ENCODE peak calls at places on chromosomes 7 and 10, in six cellular contexts. P is pancreas, Z is stomach, E is MM.1S, I is psoas muscle, R is colonic mucosa. Y is an unnamed sample.
A peak's percentile ranks its signal among the peaks of the same experiment; 100 is the strongest.

GRCh38 chr7:142436601-142437000 is 178.7 kb upstream of the PRSS58 start:
- DNase-seq in R (no peak), E (no peak), Z (no peak), I (no peak), P (no peak), Y (no peak)

GRCh38 chr10:33129181-33129928 is 171.3 kb upstream of the ITGB1 start:
- DNase-seq in P (no peak), R (no peak), I (peak; percentile 56), Z (no peak), E (no peak), Y (peak; percentile 64)

GRCh38 chr7:75937958-75938786 is 23.2 kb downstream of the POR start:
- DNase-seq in I (peak; percentile 77), E (no peak), Z (no peak), R (peak; percentile 32), P (no peak), Y (no peak)

GRCh38 chr10:86294346-86295265 is 72.0 kb downstream of the GRID1 start:
- DNase-seq in E (no peak), R (peak; percentile 11), P (no peak), Z (peak; percentile 14), I (no peak), Y (no peak)

GRCh38 chr7:83546586-83546985 is 102.4 kb downstream of the SEMA3E start:
- DNase-seq in I (no peak), R (no peak), Z (no peak), P (no peak), E (no peak), Y (peak; percentile 34)

GRCh38 chr10:119263966-119264621 is 56.7 kb downstream of the GRK5 start:
- DNase-seq in Z (no peak), I (no peak), R (no peak), P (no peak), E (no peak), Y (no peak)

GRCh38 chr7:156475666-156476065 is 164.9 kb upstream of the RNF32 start:
- DNase-seq in R (no peak), Z (no peak), I (no peak), P (no peak), E (no peak), Y (peak; percentile 55)

GRCh38 chr7:2478387-2478760 is 2.2 kb upstream of the GRIFIN start:
- DNase-seq in R (peak; percentile 81), Z (peak; percentile 91), I (peak; percentile 79), P (peak; percentile 86), E (no peak), Y (no peak)

GRCh38 chr7:134826105-134826504 is 46.7 kb downstream of the CALD1 start:
- DNase-seq in I (no peak), Z (no peak), E (no peak), P (no peak), R (no peak), Y (no peak)

GRCh38 chr7:949021-949934 is 5.2 kb downstream of the ADAP1 start:
- DNase-seq in E (no peak), Z (peak; percentile 55), P (peak; percentile 45), I (no peak), R (no peak), Y (no peak)

GRCh38 chr7:107394831-107395230 is 75.0 kb upstream of the GPR22 start:
- DNase-seq in R (no peak), E (no peak), P (no peak), Z (no peak), I (no peak), Y (no peak)

GRCh38 chr7:100516135-100516812 is 22.7 kb upstream of the AGFG2 start:
- DNase-seq in I (peak; percentile 52), Z (peak; percentile 30), E (peak; percentile 58), P (no peak), R (no peak), Y (peak; percentile 30)

GRCh38 chr7:26143298-26144044 is 8.5 kb upstream of the NFE2L3 start:
- DNase-seq in P (no peak), R (no peak), I (no peak), Z (no peak), E (no peak), Y (no peak)

GRCh38 chr7:26398436-26399308 is 107.0 kb downstream of the SNX10 start:
- DNase-seq in E (peak; percentile 86), P (peak; percentile 70), I (peak; percentile 73), R (peak; percentile 67), Z (peak; percentile 48), Y (peak; percentile 50)

GRCh38 chr10:3475367-3475766 is 302.8 kb upstream of the PITRM1 start:
- DNase-seq in I (no peak), P (no peak), Z (no peak), E (no peak), R (no peak), Y (no peak)

GRCh38 chr10:48194830-48195229 is 79.7 kb downstream of the FRMPD2 start:
- DNase-seq in Z (no peak), R (peak; percentile 66), E (no peak), P (no peak), I (no peak), Y (no peak)

GRCh38 chr7:101114492-101114891 is 12.4 kb upstream of the SERPINE1 start:
- DNase-seq in E (no peak), I (no peak), R (no peak), Z (no peak), P (no peak), Y (no peak)

GRCh38 chr7:17910377-17910776 is 29.9 kb downstream of the SNX13 start:
- DNase-seq in P (no peak), E (no peak), I (no peak), Z (no peak), R (no peak), Y (no peak)

GRCh38 chr10:126420571-126421275 is 32.4 kb upstream of the ADAM12 start:
- DNase-seq in Z (no peak), R (no peak), E (no peak), I (no peak), P (no peak), Y (no peak)

GRCh38 chr10:67088035-67088434 is 162.2 kb downstream of the LRRTM3 start:
- DNase-seq in I (no peak), R (no peak), P (no peak), Z (no peak), E (no peak), Y (no peak)

GRCh38 chr10:123620621-123621020 is 45.5 kb upstream of the GPR26 start:
- DNase-seq in E (no peak), P (no peak), I (no peak), R (no peak), Z (no peak), Y (no peak)

GRCh38 chr10:115503546-115503945 is 410.4 kb downstream of the ATRNL1 start:
- DNase-seq in R (no peak), I (no peak), Z (no peak), P (no peak), E (no peak), Y (no peak)

GRCh38 chr7:121800916-121801675 is 71.9 kb upstream of the PTPRZ1 start:
- DNase-seq in I (no peak), E (no peak), Z (no peak), P (no peak), R (no peak), Y (no peak)

GRCh38 chr7:84245831-84246230 is 51.2 kb upstream of the SEMA3A start:
- DNase-seq in E (no peak), I (no peak), P (no peak), R (peak; percentile 64), Z (peak; percentile 32), Y (no peak)

GRCh38 chr7:91239171-91239604 is 25.0 kb upstream of the FZD1 start:
- DNase-seq in P (no peak), R (no peak), E (no peak), Z (no peak), I (no peak), Y (no peak)

GRCh38 chr10:50558368-50558767 is 65.4 kb downstream of the SGMS1 start:
- DNase-seq in P (no peak), R (no peak), E (no peak), Z (no peak), I (no peak), Y (no peak)

GRCh38 chr7:11319491-11320274 is 346.0 kb downstream of the PHF14 start:
- DNase-seq in E (no peak), I (no peak), Z (no peak), P (no peak), R (no peak), Y (peak; percentile 6)

GRCh38 chr10:106576534-106576933 is 588.0 kb downstream of the SORCS1 start:
- DNase-seq in E (peak; percentile 42), R (no peak), P (no peak), I (no peak), Z (no peak), Y (no peak)

GRCh38 chr10:89684604-89685003 is 16.8 kb upstream of the KIF20B start:
- DNase-seq in P (no peak), I (no peak), Z (no peak), R (no peak), E (no peak), Y (no peak)

GRCh38 chr10:103111031-103111917 is 81.8 kb downstream of the NT5C2 start:
- DNase-seq in Z (no peak), I (no peak), P (no peak), E (peak; percentile 88), R (no peak), Y (no peak)
- TF ChIP-seq CTCF in Z (no peak), I (peak; percentile 3), P (no peak), E (no peak), R (no peak), Y (no peak)

GRCh38 chr10:78248651-78249464 is 215.2 kb downstream of the RPS24 start:
- DNase-seq in I (peak; percentile 37), Z (no peak), E (no peak), P (no peak), R (peak; percentile 20), Y (no peak)
- H3K27ac ChIP-seq in I (no peak overlapping the region), Z (peak overlapping the region; percentile 56), E (no peak overlapping the region), P (no peak overlapping the region), R (no peak overlapping the region), Y (no peak overlapping the region)

DNA sequence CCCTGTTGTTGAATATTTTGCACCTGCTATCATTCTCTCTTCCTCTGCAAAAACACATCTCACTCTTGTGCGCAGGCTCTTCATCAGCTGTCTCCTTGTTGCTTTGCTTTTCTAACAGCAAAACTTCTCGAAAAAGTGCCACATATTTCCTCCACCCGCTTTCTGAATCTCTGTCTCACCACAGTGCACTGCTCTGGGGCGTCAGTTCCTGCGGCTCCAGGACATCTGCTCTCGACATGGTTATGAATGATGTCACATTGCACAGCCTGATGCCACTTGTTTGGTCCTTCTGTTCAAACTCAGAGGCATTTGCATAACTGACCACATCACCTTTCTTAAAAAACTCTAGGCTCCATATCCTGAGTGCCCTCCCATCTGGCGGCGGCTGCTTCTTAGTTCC is 469.2 kb upstream of the COBL start:
- DNase-seq in Z (no peak), R (no peak), I (no peak), P (no peak), E (no peak), Y (no peak)
- TF ChIP-seq CTCF in Z (no peak), R (no peak), I (no peak), P (no peak), E (no peak), Y (no peak)

DNA sequence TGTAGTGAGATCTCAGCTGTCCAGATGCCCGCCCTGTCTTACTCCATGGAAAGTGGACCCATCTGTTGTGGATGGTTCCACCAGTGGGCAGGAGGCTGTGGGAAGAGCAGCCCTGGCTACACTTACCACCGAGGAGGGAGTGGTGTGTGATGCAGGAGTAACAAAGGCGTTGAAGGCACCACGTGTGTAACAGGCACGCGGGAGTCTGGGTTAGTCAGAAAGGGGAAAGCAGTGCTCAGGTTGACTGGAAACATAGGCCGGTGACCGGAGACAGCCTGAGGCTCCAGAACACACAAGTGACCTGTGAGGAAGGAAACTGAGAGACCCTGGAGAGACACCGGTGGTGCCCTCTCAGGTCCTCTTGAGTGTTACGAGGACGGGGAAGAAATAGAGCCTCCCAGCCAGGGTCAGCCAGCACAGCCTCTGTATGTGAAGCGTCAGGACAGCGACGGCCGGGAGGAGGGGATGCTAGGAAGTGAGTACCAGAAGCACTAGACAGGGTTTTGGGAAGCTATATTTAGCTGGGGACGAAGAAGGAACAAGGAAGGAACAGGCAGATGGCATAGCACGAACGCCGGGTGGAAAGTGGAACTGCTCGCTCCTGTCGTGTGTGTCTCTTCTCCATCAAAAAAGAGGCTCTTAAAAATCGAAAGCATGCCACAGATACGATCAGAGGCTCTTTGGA is 51.7 kb downstream of the DAGLB start:
- DNase-seq in I (no peak), E (no peak), P (no peak), Z (no peak), R (no peak), Y (no peak)
- H3K27ac ChIP-seq in I (peak overlapping the region; percentile 42), E (no peak overlapping the region), P (no peak overlapping the region), Z (peak overlapping the region; percentile 39), R (peak overlapping the region; percentile 12), Y (peak overlapping the region; percentile 96)